ENCODE peak calls at places on chromosomes 13 and 19, in six cellular contexts. L, Z, B, U, M and O are unnamed samples.

GRCh38 chr19:43675269-43675879 is 5.4 kb upstream of the PLAUR start:
- DNase-seq in L (peak; percentile 78), Z (peak; percentile 34), B (peak; percentile 92), U (peak; percentile 32), M (no peak), O (peak; percentile 18)

GRCh38 chr13:101572456-101572855 is 120.0 kb downstream of the ITGBL1 start:
- DNase-seq in L (no peak), Z (no peak), B (no peak), U (no peak), M (no peak), O (no peak)

GRCh38 chr13:55673910-55674309 is 1466.8 kb upstream of the PRR20A start:
- DNase-seq in L (no peak), Z (no peak), B (no peak), U (peak; percentile 66), M (no peak), O (no peak)

GRCh38 chr13:21075303-21076264 is 14.2 kb upstream of the LATS2 start:
- DNase-seq in L (no peak), Z (no peak), B (no peak), U (peak; percentile 76), M (peak; percentile 48), O (no peak)

GRCh38 chr13:36298535-36299068 is 988 bp upstream of the CCDC169 start:
- DNase-seq in L (no peak), Z (no peak), B (no peak), U (peak; percentile 90), M (no peak), O (no peak)

GRCh38 chr19:13054605-13055212 is 47.9 kb downstream of the LYL1 start:
- DNase-seq in L (no peak), Z (no peak), B (no peak), U (no peak), M (no peak), O (no peak)

GRCh38 chr13:33123066-33123940 is 107.1 kb downstream of the KL start:
- DNase-seq in L (no peak), Z (no peak), B (no peak), U (peak; percentile 39), M (no peak), O (no peak)

GRCh38 chr13:44218501-44219240 is 155.0 kb upstream of the SERP2 start:
- DNase-seq in L (no peak), Z (no peak), B (no peak), U (no peak), M (no peak), O (no peak)

GRCh38 chr13:69423844-69424243 is 683.8 kb upstream of the ATXN8OS start:
- DNase-seq in L (no peak), Z (no peak), B (no peak), U (no peak), M (no peak), O (no peak)

GRCh38 chr19:290539-291521 is at the start of gene PLPP2:
- DNase-seq in L (peak; percentile 40), Z (no peak), B (no peak), U (peak; percentile 96), M (peak; percentile 76), O (no peak)

GRCh38 chr19:52992109-52993004 is 21.4 kb upstream of the ERVV-1 start:
- DNase-seq in L (no peak), Z (no peak), B (no peak), U (peak; percentile 46), M (peak; percentile 42), O (peak; percentile 24)

GRCh38 chr19:51915324-51915867 is 10.6 kb upstream of the ZNF649 start:
- DNase-seq in L (no peak), Z (no peak), B (no peak), U (no peak), M (no peak), O (no peak)

GRCh38 chr13:65461590-65461989 is 1768.5 kb downstream of the PCDH9 start:
- DNase-seq in L (no peak), Z (no peak), B (no peak), U (peak; percentile 8), M (no peak), O (no peak)

GRCh38 chr13:49936943-49937273 is 768 bp upstream of the SPRYD7 start:
- DNase-seq in L (no peak), Z (no peak), B (no peak), U (peak; percentile 60), M (no peak), O (no peak)

GRCh38 chr13:94829201-94829600 is 116.9 kb upstream of the SOX21 start:
- DNase-seq in L (no peak), Z (no peak), B (no peak), U (no peak), M (no peak), O (no peak)

GRCh38 chr13:44818428-44818827 is 170.8 kb downstream of the NUFIP1 start:
- DNase-seq in L (no peak), Z (no peak), B (peak; percentile 41), U (peak; percentile 79), M (peak; percentile 69), O (no peak)

GRCh38 chr13:45847554-45848224 is 3.9 kb downstream of the SIAH3 start:
- DNase-seq in L (no peak), Z (no peak), B (no peak), U (no peak), M (no peak), O (no peak)

GRCh38 chr19:16836906-16837362 is 7.7 kb downstream of the SIN3B start:
- DNase-seq in L (no peak), Z (no peak), B (no peak), U (no peak), M (no peak), O (no peak)

GRCh38 chr13:52848455-52849190 is at the start of gene PCDH8:
- DNase-seq in L (no peak), Z (no peak), B (no peak), U (peak; percentile 96), M (peak; percentile 93), O (no peak)

GRCh38 chr13:114064516-114065140 is 67.8 kb downstream of the RASA3 start:
- DNase-seq in L (no peak), Z (no peak), B (no peak), U (no peak), M (peak; percentile 83), O (no peak)

GRCh38 chr13:33112745-33113144 is 96.5 kb downstream of the KL start:
- DNase-seq in L (no peak), Z (no peak), B (no peak), U (no peak), M (no peak), O (no peak)

GRCh38 chr13:28410096-28410495 is 84.8 kb downstream of the FLT1 start:
- DNase-seq in L (no peak), Z (no peak), B (no peak), U (no peak), M (no peak), O (no peak)

DNA sequence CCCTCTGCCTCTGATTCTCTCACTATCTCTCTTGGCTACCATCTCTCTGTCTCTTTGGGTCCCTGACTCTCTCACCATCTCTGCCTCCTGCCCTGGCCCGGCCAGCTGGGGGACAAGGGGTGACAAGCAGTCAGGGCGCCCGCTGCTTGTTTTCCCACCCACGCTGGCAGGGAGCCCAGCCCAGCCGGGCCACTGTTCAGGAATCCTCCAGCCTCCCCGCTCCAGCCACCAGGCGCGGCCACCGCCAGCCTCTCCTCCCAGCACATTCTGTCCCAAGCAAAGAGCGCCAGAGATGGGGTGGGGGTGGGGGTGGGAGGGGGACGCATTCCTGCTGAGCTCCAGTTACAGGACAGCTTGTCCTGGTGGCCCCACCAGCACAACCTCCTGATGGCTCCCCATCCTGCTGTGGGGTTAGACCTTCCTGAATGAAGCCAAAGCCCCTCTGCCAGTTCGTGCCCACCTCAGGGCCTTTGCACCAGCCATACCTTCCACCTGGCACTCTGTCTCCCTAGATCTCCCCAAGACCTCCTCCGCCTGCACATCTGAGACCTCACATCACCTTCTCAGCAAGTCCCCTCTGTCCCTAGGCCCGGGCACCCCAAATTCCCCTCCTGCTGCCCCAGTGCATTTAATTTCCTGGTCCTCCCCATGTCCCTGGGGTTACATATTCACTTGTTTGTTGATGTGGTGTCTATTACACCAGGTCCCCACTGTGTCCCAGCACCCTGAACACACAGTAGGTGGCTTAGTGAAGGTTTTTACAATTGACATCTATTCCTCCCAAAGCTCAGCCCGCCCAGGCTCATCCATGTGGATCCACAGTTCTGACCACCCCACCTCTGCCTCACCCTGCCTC is 12.5 kb downstream of the ARRDC2 start:
- DNase-seq in L (no peak), Z (no peak), B (no peak), U (no peak), M (peak; percentile 58), O (no peak)
- TF ChIP-seq REST in L (no peak), Z (no peak), B (no peak), U (no peak), M (no peak), O (no peak)

GRCh38 chr13:24254151-24254810 is 55.1 kb upstream of the C1QTNF9 start:
- DNase-seq in L (no peak), Z (no peak), B (no peak), U (no peak), M (no peak), O (no peak)
- H3K4me1 ChIP-seq in L (no peaks in the 10 kb centered on the region), Z (peaks cover 11% of the 10 kb centered on the region), B (no peaks in the 10 kb centered on the region), U (peaks cover 4% of the 10 kb centered on the region), M (no peaks in the 10 kb centered on the region), O (no peaks in the 10 kb centered on the region)

DNA sequence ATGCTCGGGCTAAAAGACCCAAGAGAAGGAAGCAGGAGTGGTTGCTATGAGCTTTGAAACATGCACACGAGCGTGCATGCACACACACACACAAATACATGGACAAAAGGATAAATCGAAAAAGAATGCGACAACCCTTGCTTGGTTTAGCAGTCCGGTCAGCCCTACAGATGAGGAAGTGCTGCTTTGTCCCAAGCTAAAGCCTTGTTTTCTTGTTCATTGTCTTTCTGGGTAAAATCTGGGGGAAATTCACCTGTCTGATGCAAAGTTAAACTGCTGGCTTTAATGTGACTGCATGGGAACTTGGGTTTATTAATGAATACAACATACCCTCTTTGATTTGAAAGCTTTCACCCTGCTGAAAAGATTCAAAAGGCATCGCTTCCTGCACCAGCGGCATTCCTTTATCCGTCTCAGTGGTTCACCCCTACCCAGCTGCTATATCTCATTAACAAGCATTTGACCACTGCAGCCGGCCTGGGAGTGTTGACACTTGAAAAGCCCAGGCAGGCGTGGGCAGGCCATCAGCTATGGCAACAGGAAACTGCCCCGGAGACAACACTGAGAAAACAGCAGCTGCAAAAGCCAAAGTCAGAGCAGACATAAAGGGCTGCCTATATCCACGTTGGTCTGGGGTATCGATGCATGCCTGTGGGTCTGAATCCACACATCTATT is 301.7 kb downstream of the NDFIP2 start:
- DNase-seq in L (no peak), Z (no peak), B (no peak), U (peak; percentile 87), M (peak; percentile 35), O (no peak)
- TF ChIP-seq REST in L (no peak), Z (no peak), B (no peak), U (no peak), M (no peak), O (no peak)

DNA sequence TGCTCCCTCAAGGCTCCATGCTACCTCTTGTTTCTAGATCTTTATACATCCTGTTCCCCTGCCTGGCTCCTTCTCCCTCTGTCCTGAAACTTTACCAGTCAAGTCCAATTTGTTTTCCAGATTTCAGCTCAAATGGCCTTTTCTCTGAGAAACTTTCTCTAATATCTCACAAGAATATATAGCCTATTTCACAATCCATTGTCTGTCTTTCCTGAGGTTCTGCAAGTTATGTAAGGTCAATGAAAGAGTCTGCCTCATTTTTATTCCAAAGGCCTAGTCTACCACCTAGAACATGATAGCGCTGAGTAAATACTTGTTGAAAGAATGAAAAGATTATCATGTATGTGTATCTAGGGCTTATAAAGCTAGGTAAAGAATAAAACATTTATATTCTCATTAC is 348.8 kb downstream of the SPRY2 start:
- DNase-seq in L (no peak), Z (no peak), B (no peak), U (no peak), M (no peak), O (no peak)
- H3K4me1 ChIP-seq in L (peaks cover 7% of the 10 kb centered on the region), Z (no peaks in the 10 kb centered on the region), B (no peaks in the 10 kb centered on the region), U (no peaks in the 10 kb centered on the region), M (no peaks in the 10 kb centered on the region), O (no peaks in the 10 kb centered on the region)

GRCh38 chr19:47430041-47430802 is 10.9 kb upstream of the MEIS3 start:
- DNase-seq in L (no peak), Z (no peak), B (no peak), U (peak; percentile 79), M (no peak), O (no peak)
- TF ChIP-seq REST in L (no peak), Z (no peak), B (no peak), U (no peak), M (no peak), O (peak; percentile 42)